ENCODE peak calls at places on chromosome 16, in five cellular contexts. One of them, this sample, is unnamed.

GRCh38 chr16:15907863-15908478 is 19.6 kb upstream of the CEP20 start:
- DNase-seq in H1: peak
- DNase-seq in SK-N-SH: peak
- DNase-seq in thoracic aorta: no peak
- DNase-seq in body of pancreas: no peak
- DNase-seq in this sample: peak

GRCh38 chr16:66344533-66345145 is 21.9 kb upstream of the CDH5 start:
- DNase-seq in H1: no peak
- DNase-seq in SK-N-SH: no peak
- DNase-seq in thoracic aorta: no peak
- DNase-seq in body of pancreas: peak
- DNase-seq in this sample: peak

GRCh38 chr16:21611178-21611545 is 11.8 kb downstream of the METTL9 start:
- DNase-seq in H1: no peak
- DNase-seq in SK-N-SH: no peak
- DNase-seq in thoracic aorta: no peak
- DNase-seq in body of pancreas: no peak
- DNase-seq in this sample: no peak

GRCh38 chr16:66274335-66275110 is 92.0 kb upstream of the CDH5 start:
- DNase-seq in H1: no peak
- DNase-seq in SK-N-SH: peak
- DNase-seq in thoracic aorta: no peak
- DNase-seq in body of pancreas: no peak
- DNase-seq in this sample: no peak

GRCh38 chr16:82329070-82329469 is 159.0 kb upstream of the MPHOSPH6 start:
- DNase-seq in H1: no peak
- DNase-seq in SK-N-SH: no peak
- DNase-seq in thoracic aorta: no peak
- DNase-seq in body of pancreas: no peak
- DNase-seq in this sample: no peak

GRCh38 chr16:30024451-30024850 is 1.5 kb downstream of the C16orf92 start:
- DNase-seq in H1: no peak
- DNase-seq in SK-N-SH: no peak
- DNase-seq in thoracic aorta: no peak
- DNase-seq in body of pancreas: no peak
- DNase-seq in this sample: no peak

GRCh38 chr16:75801307-75801706 is 75.0 kb upstream of the CPHXL start:
- DNase-seq in H1: no peak
- DNase-seq in SK-N-SH: no peak
- DNase-seq in thoracic aorta: no peak
- DNase-seq in body of pancreas: no peak
- DNase-seq in this sample: no peak

GRCh38 chr16:55562936-55563335 is 3.5 kb upstream of the CAPNS2 start:
- DNase-seq in H1: no peak
- DNase-seq in SK-N-SH: no peak
- DNase-seq in thoracic aorta: no peak
- DNase-seq in body of pancreas: no peak
- DNase-seq in this sample: no peak

GRCh38 chr16:86334062-86334461 is 176.3 kb upstream of the FOXF1 start:
- DNase-seq in H1: no peak
- DNase-seq in SK-N-SH: no peak
- DNase-seq in thoracic aorta: no peak
- DNase-seq in body of pancreas: no peak
- DNase-seq in this sample: no peak

GRCh38 chr16:83308414-83308813 is 499.4 kb upstream of the HSBP1 start:
- DNase-seq in H1: no peak
- DNase-seq in SK-N-SH: no peak
- DNase-seq in thoracic aorta: no peak
- DNase-seq in body of pancreas: no peak
- DNase-seq in this sample: no peak

GRCh38 chr16:56930516-56931252 is 1.3 kb upstream of the HERPUD1 start:
- DNase-seq in H1: no peak
- DNase-seq in SK-N-SH: no peak
- DNase-seq in thoracic aorta: no peak
- DNase-seq in body of pancreas: peak
- DNase-seq in this sample: peak

GRCh38 chr16:16140537-16140936 is 82.8 kb downstream of the ABCC6 start:
- DNase-seq in H1: no peak
- DNase-seq in SK-N-SH: no peak
- DNase-seq in thoracic aorta: no peak
- DNase-seq in body of pancreas: no peak
- DNase-seq in this sample: no peak

GRCh38 chr16:57479043-57479421 is 7.3 kb downstream of the DOK4 start:
- DNase-seq in H1: no peak
- DNase-seq in SK-N-SH: peak
- DNase-seq in thoracic aorta: no peak
- DNase-seq in body of pancreas: no peak
- DNase-seq in this sample: no peak

GRCh38 chr16:86498661-86499493 is 11.4 kb upstream of the FOXF1 start:
- DNase-seq in H1: no peak
- DNase-seq in SK-N-SH: no peak
- DNase-seq in thoracic aorta: no peak
- DNase-seq in body of pancreas: no peak
- DNase-seq in this sample: no peak

GRCh38 chr16:83994087-83994486 is 26.0 kb downstream of the NECAB2 start:
- DNase-seq in H1: no peak
- DNase-seq in SK-N-SH: no peak
- DNase-seq in thoracic aorta: no peak
- DNase-seq in body of pancreas: no peak
- DNase-seq in this sample: no peak

GRCh38 chr16:85573696-85574641 is 39.2 kb upstream of the GSE1 start:
- DNase-seq in H1: no peak
- DNase-seq in SK-N-SH: peak
- DNase-seq in thoracic aorta: peak
- DNase-seq in body of pancreas: peak
- DNase-seq in this sample: no peak

GRCh38 chr16:31357324-31358156 is 2.6 kb downstream of the ITGAX start:
- DNase-seq in H1: no peak
- DNase-seq in SK-N-SH: peak
- DNase-seq in thoracic aorta: no peak
- DNase-seq in body of pancreas: peak
- DNase-seq in this sample: no peak

GRCh38 chr16:4110065-4110464 is 6.2 kb downstream of the ADCY9 start:
- DNase-seq in H1: no peak
- DNase-seq in SK-N-SH: no peak
- DNase-seq in thoracic aorta: no peak
- DNase-seq in body of pancreas: no peak
- DNase-seq in this sample: no peak

GRCh38 chr16:75025766-75026165 is 26.9 kb downstream of the ZNRF1 start:
- DNase-seq in H1: no peak
- DNase-seq in SK-N-SH: peak
- DNase-seq in thoracic aorta: no peak
- DNase-seq in body of pancreas: no peak
- DNase-seq in this sample: no peak

GRCh38 chr16:53211253-53211652 is 156.5 kb downstream of the CHD9 start:
- DNase-seq in H1: no peak
- DNase-seq in SK-N-SH: no peak
- DNase-seq in thoracic aorta: no peak
- DNase-seq in body of pancreas: no peak
- DNase-seq in this sample: no peak
- H3K4me3 ChIP-seq in H1: no peak
- H3K4me3 ChIP-seq in SK-N-SH: peak
- H3K4me3 ChIP-seq in thoracic aorta: peak
- H3K4me3 ChIP-seq in body of pancreas: no peak
- H3K4me3 ChIP-seq in this sample: no peak

DNA sequence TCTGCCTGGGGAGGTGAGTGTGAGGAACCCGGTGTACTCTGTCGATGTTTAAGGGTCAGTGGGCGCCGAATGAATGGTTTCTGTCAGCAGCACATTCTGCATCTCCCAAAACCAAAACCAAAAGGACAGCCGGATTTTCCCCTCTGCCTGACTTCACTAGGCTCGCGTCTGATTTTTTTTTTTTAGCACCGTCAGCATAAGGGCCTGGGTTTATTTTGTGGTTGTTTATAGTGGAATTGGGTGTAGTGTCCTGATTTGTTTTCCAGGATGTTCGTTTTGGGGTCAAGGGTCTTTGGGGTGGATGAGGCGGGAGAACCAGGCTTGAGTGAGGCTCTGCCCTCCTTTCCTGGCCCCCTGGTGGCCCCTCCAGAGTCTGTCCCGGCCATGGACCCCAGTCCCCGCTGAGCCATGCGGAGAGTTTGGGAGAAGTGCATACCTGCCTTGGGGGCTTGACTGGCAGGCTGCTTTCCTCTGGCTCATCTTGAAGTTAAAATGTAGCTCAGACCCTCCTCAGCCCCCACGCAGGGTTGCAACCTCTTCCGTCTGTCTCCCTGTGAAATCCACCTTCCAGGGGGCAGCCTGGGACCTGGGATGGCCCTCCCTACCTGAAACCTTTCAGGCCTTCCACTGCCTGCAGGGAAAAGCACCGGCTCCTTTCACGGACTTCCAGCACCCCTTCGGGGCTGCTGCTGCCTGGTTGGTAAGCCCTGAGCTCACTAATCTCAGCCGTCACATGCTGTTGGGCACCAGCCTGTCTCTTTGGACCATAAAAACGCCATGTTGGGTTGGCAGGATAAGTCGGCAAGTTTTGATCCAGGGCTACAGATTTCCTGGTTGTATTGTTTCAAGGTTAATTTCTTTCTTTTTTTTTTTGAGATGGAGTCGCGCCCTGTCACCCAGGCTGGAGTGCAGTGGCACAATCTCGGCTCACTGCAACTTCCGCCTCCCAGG is 60.2 kb downstream of the JPH3 start:
- DNase-seq in H1: no peak
- DNase-seq in SK-N-SH: no peak
- DNase-seq in thoracic aorta: no peak
- DNase-seq in body of pancreas: no peak
- DNase-seq in this sample: no peak
- TF ChIP-seq CTCF in H1: peak
- TF ChIP-seq CTCF in SK-N-SH: no peak
- TF ChIP-seq CTCF in thoracic aorta: no peak
- TF ChIP-seq CTCF in body of pancreas: no peak
- TF ChIP-seq CTCF in this sample: peak

DNA sequence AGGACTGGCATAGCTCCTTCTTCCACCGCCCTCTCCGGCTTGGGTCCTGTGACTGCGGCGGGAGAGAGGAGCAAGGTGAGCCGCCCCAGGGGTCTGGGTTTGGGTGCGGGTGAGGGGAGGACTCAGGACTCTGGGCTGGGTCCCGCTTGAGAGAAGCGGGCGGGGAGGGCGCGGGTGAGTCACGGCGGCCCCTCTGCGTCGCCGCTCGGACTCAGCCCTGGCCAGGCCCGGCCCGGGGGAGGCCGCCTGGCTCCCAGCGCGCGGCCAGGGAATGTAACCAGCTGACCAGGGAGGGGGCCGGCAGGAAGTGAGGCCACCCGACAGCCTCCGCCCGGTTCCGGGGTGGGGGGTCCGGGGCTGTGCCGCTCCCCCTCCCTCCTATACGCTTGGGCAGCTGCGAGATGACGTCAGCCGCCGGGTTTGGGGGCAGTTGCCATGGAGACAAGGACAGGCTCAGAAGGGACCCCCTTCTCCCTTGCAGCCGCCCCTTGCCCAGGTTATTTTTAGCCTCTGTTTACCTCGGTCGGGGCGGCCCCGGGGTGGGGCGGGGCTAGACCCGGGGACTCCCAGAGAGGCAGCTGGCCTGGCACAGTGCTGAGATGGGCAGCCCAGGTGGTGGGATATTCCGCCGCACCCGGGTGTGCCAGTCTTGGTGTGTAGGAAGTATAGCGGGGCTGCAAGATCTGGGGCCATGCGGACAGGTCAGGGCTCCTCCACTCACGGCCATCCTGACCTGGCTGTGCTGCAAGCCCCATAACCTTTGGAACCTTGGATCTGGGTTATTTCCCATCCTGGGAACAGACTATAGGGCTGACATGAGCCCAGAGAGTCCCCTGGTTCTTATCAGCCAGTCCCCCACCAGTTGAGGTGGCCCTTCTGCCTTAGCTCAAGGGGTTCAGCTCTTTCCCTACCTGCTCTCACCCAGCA is 1.6 kb downstream of the RIPOR1 start:
- DNase-seq in H1: no peak
- DNase-seq in SK-N-SH: peak
- DNase-seq in thoracic aorta: peak
- DNase-seq in body of pancreas: peak
- DNase-seq in this sample: peak
- H3K27ac ChIP-seq in H1: no peak
- H3K27ac ChIP-seq in SK-N-SH: peak
- H3K27ac ChIP-seq in thoracic aorta: peak
- H3K27ac ChIP-seq in body of pancreas: peak
- H3K27ac ChIP-seq in this sample: peak

DNA sequence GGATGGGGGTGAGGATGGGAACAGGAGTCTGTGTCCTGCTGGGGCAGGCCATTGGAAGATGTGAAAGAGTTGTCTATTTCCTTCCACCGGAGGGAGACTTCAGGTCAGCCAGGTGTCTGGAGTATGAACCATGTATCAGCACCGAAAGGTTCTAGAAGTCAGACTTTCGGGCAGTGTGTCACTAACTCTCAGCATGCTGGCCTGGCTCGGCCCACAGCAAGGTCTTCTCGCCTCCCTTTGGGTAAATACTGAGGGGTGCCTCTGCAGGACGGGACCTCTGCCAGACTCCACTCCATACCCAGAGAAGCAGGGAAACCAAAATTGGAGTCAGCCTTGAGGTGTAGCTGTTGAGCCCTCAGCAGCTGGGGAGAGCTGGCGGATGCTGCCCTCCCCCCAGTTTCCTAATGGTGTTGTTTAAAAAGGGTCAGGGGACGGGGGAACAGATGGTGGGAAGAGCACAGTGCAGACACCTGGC is 507 bp downstream of the CIITA start:
- DNase-seq in H1: no peak
- DNase-seq in SK-N-SH: no peak
- DNase-seq in thoracic aorta: no peak
- DNase-seq in body of pancreas: no peak
- DNase-seq in this sample: no peak
- H3K4me3 ChIP-seq in H1: no peak
- H3K4me3 ChIP-seq in SK-N-SH: no peak
- H3K4me3 ChIP-seq in thoracic aorta: peak
- H3K4me3 ChIP-seq in body of pancreas: no peak
- H3K4me3 ChIP-seq in this sample: no peak

GRCh38 chr16:1342526-1343427 is 8.9 kb downstream of the TSR3 start:
- DNase-seq in H1: peak
- DNase-seq in SK-N-SH: peak
- DNase-seq in thoracic aorta: peak
- DNase-seq in body of pancreas: peak
- DNase-seq in this sample: peak
- TF ChIP-seq CTCF in H1: no peak
- TF ChIP-seq CTCF in SK-N-SH: no peak
- TF ChIP-seq CTCF in thoracic aorta: no peak
- TF ChIP-seq CTCF in body of pancreas: peak
- TF ChIP-seq CTCF in this sample: peak

GRCh38 chr16:69109486-69110270 is 4.2 kb downstream of the HAS3 start:
- DNase-seq in H1: no peak
- DNase-seq in SK-N-SH: no peak
- DNase-seq in thoracic aorta: no peak
- DNase-seq in body of pancreas: no peak
- DNase-seq in this sample: no peak
- H3K27ac ChIP-seq in H1: no peak
- H3K27ac ChIP-seq in SK-N-SH: no peak
- H3K27ac ChIP-seq in thoracic aorta: no peak
- H3K27ac ChIP-seq in body of pancreas: no peak
- H3K27ac ChIP-seq in this sample: no peak

GRCh38 chr16:73049051-73049910 is 1.4 kb upstream of the ZFHX3 start:
- DNase-seq in H1: no peak
- DNase-seq in SK-N-SH: no peak
- DNase-seq in thoracic aorta: no peak
- DNase-seq in body of pancreas: no peak
- DNase-seq in this sample: no peak
- H3K4me3 ChIP-seq in H1: no peak
- H3K4me3 ChIP-seq in SK-N-SH: peak
- H3K4me3 ChIP-seq in thoracic aorta: peak
- H3K4me3 ChIP-seq in body of pancreas: no peak
- H3K4me3 ChIP-seq in this sample: peak